ENCODE peak calls at places on chromosomes 6 and 20, in four cellular contexts. R is GM23248, S is GDM1, I is psoas muscle. C is an unnamed sample.

GRCh38 chr6:36130672-36131516 is 581 bp downstream of the MAPK13 start:
- DNase-seq in R (peak; percentile 39), S (no peak), I (peak; percentile 71), C (peak; percentile 37)

GRCh38 chr20:62624325-62624690 is 18.0 kb upstream of the SLCO4A1 start:
- DNase-seq in R (no peak), S (no peak), I (peak; percentile 66), C (no peak)

GRCh38 chr6:41531591-41532582 is 14.3 kb upstream of the FOXP4 start:
- DNase-seq in R (peak; percentile 90), S (peak; percentile 4), I (no peak), C (no peak)

GRCh38 chr6:53066059-53066406 is 829 bp downstream of the FBXO9 start:
- DNase-seq in R (peak; percentile 80), S (peak; percentile 6), I (peak; percentile 76), C (peak; percentile 14)

GRCh38 chr6:147514831-147515230 is 6.3 kb downstream of the SAMD5 start:
- DNase-seq in R (no peak), S (no peak), I (no peak), C (no peak)

GRCh38 chr6:28489366-28490190 is 26.0 kb downstream of the GPX6 start:
- DNase-seq in R (peak; percentile 75), S (peak; percentile 15), I (no peak), C (peak; percentile 68)

GRCh38 chr6:139655783-139656705 is 281.6 kb upstream of the CITED2 start:
- DNase-seq in R (no peak), S (no peak), I (no peak), C (no peak)

GRCh38 chr6:154319231-154319858 is 37.3 kb downstream of the IPCEF1 start:
- DNase-seq in R (peak; percentile 65), S (no peak), I (no peak), C (no peak)

GRCh38 chr20:62191781-62192559 is 9.1 kb downstream of the MTG2 start:
- DNase-seq in R (no peak), S (no peak), I (peak; percentile 29), C (no peak)

GRCh38 chr20:2244993-2245392 is 50.8 kb upstream of the TGM3 start:
- DNase-seq in R (no peak), S (no peak), I (no peak), C (no peak)

GRCh38 chr20:44357555-44358130 is 2.1 kb downstream of the HNF4A start:
- DNase-seq in R (no peak), S (no peak), I (no peak), C (no peak)

GRCh38 chr6:49326337-49326736 is 136.7 kb downstream of the MMUT start:
- DNase-seq in R (peak; percentile 68), S (no peak), I (no peak), C (no peak)

C was measured in T-helper 1 cell.